ENCODE peak calls at places on chromosomes 6 and 20, in five cellular contexts. H is H54, F is NCI-H510A treated with DMSO at 0.1 percent for 48 hours, P is neural progenitor cell, X is substantia nigra. N is an unnamed sample.

GRCh38 chr6:12440981-12441380 is 150.8 kb downstream of the EDN1 start:
- DNase-seq in H (no peak), F (no peak), P (peak; percentile 43), X (no peak), N (peak; percentile 31)

GRCh38 chr6:107642348-107643347 is 152.7 kb downstream of the SOBP start:
- DNase-seq in H (no peak), F (no peak), P (no peak), X (no peak), N (no peak)

GRCh38 chr6:94417364-94417763 is 998.0 kb upstream of the EPHA7 start:
- DNase-seq in H (no peak), F (no peak), P (no peak), X (no peak), N (no peak)

GRCh38 chr6:15594512-15595241 is 68.2 kb downstream of the DTNBP1 start:
- DNase-seq in H (no peak), F (no peak), P (no peak), X (no peak), N (no peak)

GRCh38 chr6:74936886-74937285 is 269.0 kb downstream of the COL12A1 start:
- DNase-seq in H (no peak), F (no peak), P (no peak), X (no peak), N (no peak)

GRCh38 chr20:50550531-50550930 is 40.3 kb downstream of the PTPN1 start:
- DNase-seq in H (no peak), F (peak; percentile 29), P (no peak), X (no peak), N (no peak)

GRCh38 chr6:117536317-117536716 is 53.8 kb downstream of the DCBLD1 start:
- DNase-seq in H (no peak), F (no peak), P (no peak), X (no peak), N (peak; percentile 69)

GRCh38 chr6:148867851-148868250 is 121.0 kb downstream of the UST start:
- DNase-seq in H (no peak), F (no peak), P (no peak), X (no peak), N (no peak)

GRCh38 chr20:35912877-35913276 is 41.4 kb downstream of the SCAND1 start:
- DNase-seq in H (no peak), F (no peak), P (no peak), X (no peak), N (peak; percentile 14)

GRCh38 chr6:155544677-155545076 is 89.0 kb upstream of the NOX3 start:
- DNase-seq in H (no peak), F (no peak), P (no peak), X (no peak), N (no peak)

GRCh38 chr6:129929433-129929832 is 68.3 kb upstream of the TMEM244 start:
- DNase-seq in H (no peak), F (no peak), P (no peak), X (no peak), N (peak; percentile 87)

GRCh38 chr6:26553739-26554668 is 15.8 kb downstream of the HMGN4 start:
- DNase-seq in H (no peak), F (peak; percentile 94), P (peak; percentile 82), X (peak; percentile 20), N (peak; percentile 99)

GRCh38 chr6:52718535-52718934 is 44.7 kb downstream of the GSTA2 start:
- DNase-seq in H (no peak), F (no peak), P (no peak), X (no peak), N (peak; percentile 41)

GRCh38 chr20:37846573-37846972 is 56.4 kb upstream of the VSTM2L start:
- DNase-seq in H (no peak), F (peak; percentile 63), P (peak; percentile 64), X (no peak), N (no peak)

GRCh38 chr20:17787816-17788215 is 88.0 kb downstream of the BANF2 start:
- DNase-seq in H (no peak), F (no peak), P (no peak), X (no peak), N (no peak)

GRCh38 chr20:19828233-19828632 is 70.2 kb downstream of the RIN2 start:
- DNase-seq in H (peak; percentile 35), F (peak; percentile 19), P (no peak), X (no peak), N (no peak)

GRCh38 chr20:13638162-13638495 is 603 bp downstream of the TASP1 start:
- DNase-seq in H (no peak), F (peak; percentile 79), P (peak; percentile 38), X (no peak), N (peak; percentile 12)

GRCh38 chr6:56930846-56931245 is 24.1 kb upstream of the BEND6 start:
- DNase-seq in H (no peak), F (no peak), P (no peak), X (no peak), N (no peak)

GRCh38 chr6:3773696-3774298 is 22.3 kb upstream of the PXDC1 start:
- DNase-seq in H (no peak), F (no peak), P (no peak), X (no peak), N (peak; percentile 80)

GRCh38 chr20:18524646-18525045 is 16.9 kb downstream of the SEC23B start:
- DNase-seq in H (peak; percentile 12), F (no peak), P (no peak), X (no peak), N (peak; percentile 60)

GRCh38 chr6:75147512-75147911 is 58.3 kb downstream of the COL12A1 start:
- DNase-seq in H (no peak), F (no peak), P (no peak), X (no peak), N (peak; percentile 35)

GRCh38 chr6:16679050-16679449 is 82.2 kb downstream of the ATXN1 start:
- DNase-seq in H (no peak), F (no peak), P (no peak), X (no peak), N (no peak)

GRCh38 chr6:138157986-138158638 is 3.6 kb upstream of the ARFGEF3 start:
- DNase-seq in H (no peak), F (no peak), P (no peak), X (no peak), N (no peak)

GRCh38 chr6:166423051-166423745 is 40.5 kb upstream of the MPC1 start:
- DNase-seq in H (no peak), F (no peak), P (no peak), X (no peak), N (no peak)

GRCh38 chr6:166520905-166521834 is 65.3 kb downstream of the RAMACL start:
- DNase-seq in H (peak; percentile 27), F (no peak), P (no peak), X (no peak), N (no peak)

GRCh38 chr20:53186630-53187029 is 214.5 kb downstream of the TSHZ2 start:
- DNase-seq in H (no peak), F (no peak), P (peak; percentile 24), X (no peak), N (no peak)

GRCh38 chr20:37323985-37324384 is 22.0 kb upstream of the SRC start:
- DNase-seq in H (no peak), F (no peak), P (no peak), X (no peak), N (peak; percentile 91)

GRCh38 chr6:7051780-7052440 is 55.9 kb upstream of the RREB1 start:
- DNase-seq in H (peak; percentile 40), F (peak; percentile 36), P (peak; percentile 78), X (no peak), N (no peak)

GRCh38 chr20:36872857-36873256 is 3.1 kb upstream of the TLDC2 start:
- DNase-seq in H (no peak), F (no peak), P (no peak), X (no peak), N (no peak)

GRCh38 chr6:152094992-152095592 is 287.6 kb downstream of the ESR1 start:
- DNase-seq in H (peak; percentile 48), F (no peak), P (no peak), X (no peak), N (peak; percentile 99)

GRCh38 chr6:156517090-156517489 is 260.1 kb upstream of the ARID1B start:
- DNase-seq in H (no peak), F (peak; percentile 2), P (no peak), X (no peak), N (no peak)

GRCh38 chr20:58447733-58448391 is 58.8 kb downstream of the VAPB start:
- DNase-seq in H (no peak), F (peak; percentile 15), P (peak; percentile 75), X (no peak), N (peak; percentile 62)

GRCh38 chr6:31009731-31010130 is 543 bp upstream of the MUC22 start:
- DNase-seq in H (no peak), F (no peak), P (no peak), X (no peak), N (no peak)

GRCh38 chr6:144908004-144908403 is 622.9 kb downstream of the UTRN start:
- DNase-seq in H (no peak), F (no peak), P (no peak), X (no peak), N (no peak)

N was measured in fibroblast of the aortic adventitia.